ENCODE peak calls at places on chromosomes 6 and 20, in eight cellular contexts. H is AG04450, Y is adrenal gland, V is mesendoderm, A is brain microvascular endothelial cell, S is body of pancreas, U is astrocyte, I is upper lobe of right lung. D is an unnamed sample.
A peak's percentile ranks its signal among the peaks of the same experiment; 100 is the strongest.

GRCh38 chr6:35505985-35506384 is 6.7 kb downstream of the TULP1 start:
- DNase-seq in H (no peak), Y (no peak), V (no peak), A (no peak), S (no peak), U (no peak), I (no peak), D (no peak)

GRCh38 chr6:70474751-70475150 is 61.4 kb downstream of the FAM135A start:
- DNase-seq in H (no peak), Y (no peak), V (peak; percentile 86), A (peak; percentile 7), S (no peak), U (peak; percentile 31), I (no peak), D (no peak)

GRCh38 chr6:35302604-35303218 is 5.1 kb downstream of the DEF6 start:
- DNase-seq in H (no peak), Y (peak; percentile 65), V (peak; percentile 81), A (no peak), S (no peak), U (no peak), I (no peak), D (peak; percentile 83)

GRCh38 chr20:16098890-16099639 is 474.2 kb downstream of the KIF16B start:
- DNase-seq in H (no peak), Y (no peak), V (peak; percentile 2), A (no peak), S (no peak), U (no peak), I (no peak), D (no peak)

GRCh38 chr6:44004625-44005506 is 122.4 kb downstream of the MRPL14 start:
- DNase-seq in H (no peak), Y (peak; percentile 70), V (no peak), A (no peak), S (peak; percentile 54), U (no peak), I (peak; percentile 61), D (no peak)

GRCh38 chr20:32282461-32282860 is 5.0 kb downstream of the KIF3B start:
- DNase-seq in H (no peak), Y (peak; percentile 76), V (no peak), A (no peak), S (peak; percentile 90), U (no peak), I (no peak), D (no peak)

GRCh38 chr6:129108337-129108736 is 225.4 kb downstream of the LAMA2 start:
- DNase-seq in H (no peak), Y (no peak), V (no peak), A (no peak), S (no peak), U (no peak), I (no peak), D (no peak)

GRCh38 chr6:38427492-38428210 is 212.1 kb downstream of the BTBD9 start:
- DNase-seq in H (no peak), Y (no peak), V (peak; percentile 55), A (no peak), S (no peak), U (no peak), I (no peak), D (no peak)

GRCh38 chr20:34065260-34065659 is 46.8 kb downstream of the EIF2S2 start:
- DNase-seq in H (peak; percentile 56), Y (peak; percentile 83), V (peak; percentile 35), A (no peak), S (peak; percentile 66), U (peak; percentile 82), I (no peak), D (no peak)

GRCh38 chr20:57312138-57312537 is 17.5 kb upstream of the SPO11 start:
- DNase-seq in H (no peak), Y (peak; percentile 6), V (no peak), A (no peak), S (no peak), U (no peak), I (no peak), D (no peak)
- H3K27me3 ChIP-seq in H (no peaks in the 10 kb centered on the region), Y (peaks cover 9% of the 10 kb centered on the region), V (no peaks in the 10 kb centered on the region), A (no peaks in the 10 kb centered on the region), S (no peaks in the 10 kb centered on the region), U (peaks cover 25% of the 10 kb centered on the region), I (peaks cover 15% of the 10 kb centered on the region), D (no peaks in the 10 kb centered on the region)

GRCh38 chr20:3084283-3084985 is at the start of gene AVP:
- DNase-seq in H (no peak), Y (no peak), V (no peak), A (no peak), S (no peak), U (no peak), I (no peak), D (no peak)
- H3K27me3 ChIP-seq in H (peaks cover 49% of the 10 kb centered on the region), Y (no peaks in the 10 kb centered on the region), V (peaks cover 18% of the 10 kb centered on the region), A (peaks cover 36% of the 10 kb centered on the region), S (no peaks in the 10 kb centered on the region), U (peaks cover 35% of the 10 kb centered on the region), I (peaks cover 31% of the 10 kb centered on the region), D (peaks cover 6% of the 10 kb centered on the region)

GRCh38 chr6:92779758-92780157 is 639.6 kb downstream of the EPHA7 start:
- DNase-seq in H (peak; percentile 8), Y (peak; percentile 65), V (no peak), A (peak; percentile 33), S (peak; percentile 24), U (peak; percentile 52), I (no peak), D (peak; percentile 58)
- H3K27me3 ChIP-seq in H (no peaks in the 10 kb centered on the region), Y (no peaks in the 10 kb centered on the region), V (no peaks in the 10 kb centered on the region), A (no peaks in the 10 kb centered on the region), S (no peaks in the 10 kb centered on the region), U (no peaks in the 10 kb centered on the region), I (no peaks in the 10 kb centered on the region), D (no peaks in the 10 kb centered on the region)

GRCh38 chr6:27290065-27290849 is 21.8 kb downstream of the POM121L2 start:
- DNase-seq in H (no peak), Y (no peak), V (peak; percentile 98), A (peak; percentile 85), S (no peak), U (peak; percentile 31), I (no peak), D (no peak)
- H3K27me3 ChIP-seq in H (peaks cover 38% of the 10 kb centered on the region), Y (peaks cover 95% of the 10 kb centered on the region), V (peaks cover 2% of the 10 kb centered on the region), A (peaks cover 16% of the 10 kb centered on the region), S (peaks cover 5% of the 10 kb centered on the region), U (peaks cover 47% of the 10 kb centered on the region), I (peaks cover 99% of the 10 kb centered on the region), D (peaks cover 41% of the 10 kb centered on the region)

GRCh38 chr20:62211216-62211615 is 8.9 kb downstream of the HRH3 start:
- DNase-seq in H (no peak), Y (no peak), V (no peak), A (no peak), S (no peak), U (no peak), I (no peak), D (no peak)
- H3K27me3 ChIP-seq in H (peaks cover 26% of the 10 kb centered on the region), Y (peaks cover 12% of the 10 kb centered on the region), V (no peaks in the 10 kb centered on the region), A (peaks cover 22% of the 10 kb centered on the region), S (no peaks in the 10 kb centered on the region), U (peaks cover 4% of the 10 kb centered on the region), I (peaks cover 41% of the 10 kb centered on the region), D (peaks cover 11% of the 10 kb centered on the region)

DNA sequence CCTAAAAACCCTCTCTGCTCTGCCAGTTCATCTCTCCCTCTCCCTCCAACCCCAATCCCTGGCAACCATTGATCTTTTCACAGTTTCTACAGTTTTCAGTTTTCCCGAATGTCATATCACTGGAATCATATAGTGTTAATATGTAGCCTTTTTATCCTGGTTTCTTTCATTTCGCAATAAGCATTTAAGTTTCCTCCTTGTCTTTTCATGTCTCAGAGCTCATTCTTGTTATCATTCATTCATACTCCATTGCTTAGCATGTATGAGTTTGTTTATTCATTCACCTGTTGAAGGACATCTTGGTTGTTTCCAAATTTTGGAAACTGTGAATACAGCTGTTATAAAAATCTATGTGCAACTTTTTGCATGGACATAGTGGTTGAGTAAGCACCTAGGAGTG is 5.5 kb upstream of the PCMTD2 start:
- DNase-seq in H (no peak), Y (no peak), V (no peak), A (no peak), S (no peak), U (no peak), I (no peak), D (no peak)
- H3K27me3 ChIP-seq in H (peaks cover 42% of the 10 kb centered on the region), Y (no peaks in the 10 kb centered on the region), V (no peaks in the 10 kb centered on the region), A (peaks cover 12% of the 10 kb centered on the region), S (no peaks in the 10 kb centered on the region), U (peaks cover 21% of the 10 kb centered on the region), I (peaks cover 16% of the 10 kb centered on the region), D (no peaks in the 10 kb centered on the region)

GRCh38 chr20:61346996-61347906 is 95.2 kb downstream of the CDH4 start:
- DNase-seq in H (no peak), Y (no peak), V (no peak), A (no peak), S (no peak), U (no peak), I (no peak), D (no peak)
- H3K27me3 ChIP-seq in H (no peaks in the 10 kb centered on the region), Y (peaks cover 6% of the 10 kb centered on the region), V (no peaks in the 10 kb centered on the region), A (no peaks in the 10 kb centered on the region), S (no peaks in the 10 kb centered on the region), U (no peaks in the 10 kb centered on the region), I (peaks cover 17% of the 10 kb centered on the region), D (no peaks in the 10 kb centered on the region)

GRCh38 chr6:34132486-34133185 is 13.3 kb downstream of the GRM4 start:
- DNase-seq in H (no peak), Y (no peak), V (peak; percentile 83), A (no peak), S (no peak), U (peak; percentile 10), I (no peak), D (peak; percentile 12)
- H3K27me3 ChIP-seq in H (peaks cover 26% of the 10 kb centered on the region), Y (peaks cover 16% of the 10 kb centered on the region), V (no peaks in the 10 kb centered on the region), A (peaks cover 15% of the 10 kb centered on the region), S (no peaks in the 10 kb centered on the region), U (peaks cover 10% of the 10 kb centered on the region), I (peaks cover 24% of the 10 kb centered on the region), D (no peaks in the 10 kb centered on the region)

GRCh38 chr20:25076731-25077609 is 5.0 kb downstream of the VSX1 start:
- DNase-seq in H (no peak), Y (peak; percentile 73), V (no peak), A (no peak), S (peak; percentile 67), U (no peak), I (no peak), D (peak; percentile 50)
- H3K27me3 ChIP-seq in H (peaks cover 72% of the 10 kb centered on the region), Y (peaks cover 34% of the 10 kb centered on the region), V (peaks cover 13% of the 10 kb centered on the region), A (peaks cover 67% of the 10 kb centered on the region), S (no peaks in the 10 kb centered on the region), U (peaks cover 88% of the 10 kb centered on the region), I (peaks cover 62% of the 10 kb centered on the region), D (peaks cover 11% of the 10 kb centered on the region)